ENCODE peak calls at places on chromosome 12, in eight cellular contexts. L is cardiac muscle cell; X is CD8-positive, alpha-beta memory T cell; F is neuronal stem cell; G is esophagus squamous epithelium; J is kidney; A is HCT116; M is sigmoid colon. D is an unnamed sample. For H3K9me3, the result is how much of the 10 kb centered on the place peaks cover.

GRCh38 chr12:20865873-20866272 is 55.4 kb downstream of the SLCO1B3 start:
- DNase-seq in A (no peak), F (no peak), J (no peak), M (no peak), X (no peak), L (no peak), G (no peak), D (no peak)

GRCh38 chr12:42144424-42145196 is at the start of gene GXYLT1:
- DNase-seq in M (peak), X (peak), J (peak), A (peak), L (peak), G (peak), F (peak), D (peak)

GRCh38 chr12:48198619-48198973 is 4.5 kb downstream of the OR10AD1 start:
- DNase-seq in G (no peak), F (no peak), X (peak), A (no peak), J (peak), M (peak), L (no peak), D (no peak)

GRCh38 chr12:47714823-47715386 is 9.1 kb upstream of the RPAP3 start:
- DNase-seq in A (no peak), G (no peak), F (no peak), X (no peak), L (no peak), J (no peak), M (no peak), D (no peak)

GRCh38 chr12:6205761-6206160 is 5.6 kb downstream of the CD9 start:
- DNase-seq in M (no peak), X (no peak), L (no peak), A (no peak), G (no peak), F (no peak), J (no peak), D (no peak)

GRCh38 chr12:124438415-124439056 is 128.9 kb downstream of the NCOR2 start:
- DNase-seq in M (no peak), J (no peak), L (no peak), G (no peak), A (no peak), F (no peak), X (no peak), D (no peak)

GRCh38 chr12:124434364-124434763 is 133.0 kb downstream of the NCOR2 start:
- DNase-seq in G (no peak), J (no peak), L (no peak), F (no peak), M (no peak), X (no peak), A (no peak), D (no peak)

GRCh38 chr12:120066341-120066740 is 50.2 kb downstream of the RAB35 start:
- DNase-seq in L (no peak), X (no peak), M (no peak), A (no peak), F (no peak), J (no peak), G (no peak), D (no peak)

GRCh38 chr12:110224379-110225304 is 56.4 kb upstream of the ATP2A2 start:
- DNase-seq in M (peak), X (no peak), J (no peak), L (no peak), A (no peak), F (no peak), G (no peak), D (no peak)

GRCh38 chr12:84421103-84421502 is 491.5 kb downstream of the SLC6A15 start:
- DNase-seq in M (no peak), X (no peak), J (no peak), A (no peak), L (no peak), F (no peak), G (no peak), D (no peak)

GRCh38 chr12:45543887-45544286 is 185.6 kb upstream of the ARID2 start:
- DNase-seq in M (no peak), G (no peak), J (no peak), X (peak), L (peak), A (peak), F (peak), D (peak)

GRCh38 chr12:15155271-15155670 is 65.9 kb downstream of the RERG start:
- DNase-seq in M (no peak), J (no peak), L (no peak), G (no peak), A (no peak), F (no peak), X (no peak), D (no peak)

GRCh38 chr12:40921563-40922163 is 229.4 kb downstream of the CNTN1 start:
- DNase-seq in F (no peak), X (no peak), J (no peak), A (peak), M (no peak), L (peak), G (no peak), D (no peak)

GRCh38 chr12:55067701-55068100 is 47.9 kb downstream of the NEUROD4 start:
- DNase-seq in G (no peak), M (no peak), F (no peak), J (no peak), X (no peak), L (no peak), A (no peak), D (no peak)

GRCh38 chr12:123712780-123713319 is 697 bp downstream of the ATP6V0A2 start:
- DNase-seq in G (no peak), X (no peak), M (no peak), J (no peak), F (peak), L (peak), A (no peak), D (no peak)

GRCh38 chr12:92505373-92506340 is 197.1 kb upstream of the PLEKHG7 start:
- DNase-seq in L (no peak), F (peak), X (peak), M (peak), G (peak), A (no peak), J (peak), D (peak)

GRCh38 chr12:41061189-41061588 is 126.9 kb upstream of the PDZRN4 start:
- DNase-seq in G (no peak), L (no peak), J (no peak), M (no peak), A (no peak), F (no peak), X (no peak), D (no peak)

GRCh38 chr12:6369916-6370575 is 5.3 kb downstream of the SCNN1A start:
- DNase-seq in X (no peak), L (no peak), J (peak), A (no peak), G (no peak), M (no peak), F (no peak), D (no peak)

GRCh38 chr12:105253882-105254513 is 18.0 kb upstream of the APPL2 start:
- DNase-seq in J (no peak), X (no peak), G (no peak), A (no peak), F (no peak), M (no peak), L (no peak), D (no peak)

GRCh38 chr12:65536876-65537661 is 258.6 kb downstream of the MSRB3 start:
- DNase-seq in M (peak), G (no peak), F (no peak), L (peak), J (peak), A (peak), X (no peak), D (no peak)

GRCh38 chr12:112607427-112607826 is 184.1 kb upstream of the RPH3A start:
- DNase-seq in G (no peak), F (no peak), X (no peak), M (no peak), A (no peak), J (no peak), L (no peak), D (no peak)

GRCh38 chr12:96136129-96136528 is 58.0 kb upstream of the ELK3 start:
- DNase-seq in J (no peak), L (peak), A (no peak), M (no peak), F (no peak), X (no peak), G (no peak), D (no peak)

GRCh38 chr12:58095002-58095401 is 153.6 kb downstream of the ATP23 start:
- DNase-seq in A (no peak), G (no peak), F (no peak), X (no peak), L (no peak), J (no peak), M (no peak), D (no peak)

GRCh38 chr12:40298341-40298740 is 73.5 kb downstream of the LRRK2 start:
- DNase-seq in F (no peak), L (no peak), X (no peak), M (no peak), G (no peak), J (no peak), A (no peak), D (no peak)

GRCh38 chr12:19704966-19705365 is 265.7 kb downstream of the AEBP2 start:
- DNase-seq in M (no peak), A (no peak), F (no peak), G (no peak), L (no peak), J (no peak), X (no peak), D (no peak)

DNA sequence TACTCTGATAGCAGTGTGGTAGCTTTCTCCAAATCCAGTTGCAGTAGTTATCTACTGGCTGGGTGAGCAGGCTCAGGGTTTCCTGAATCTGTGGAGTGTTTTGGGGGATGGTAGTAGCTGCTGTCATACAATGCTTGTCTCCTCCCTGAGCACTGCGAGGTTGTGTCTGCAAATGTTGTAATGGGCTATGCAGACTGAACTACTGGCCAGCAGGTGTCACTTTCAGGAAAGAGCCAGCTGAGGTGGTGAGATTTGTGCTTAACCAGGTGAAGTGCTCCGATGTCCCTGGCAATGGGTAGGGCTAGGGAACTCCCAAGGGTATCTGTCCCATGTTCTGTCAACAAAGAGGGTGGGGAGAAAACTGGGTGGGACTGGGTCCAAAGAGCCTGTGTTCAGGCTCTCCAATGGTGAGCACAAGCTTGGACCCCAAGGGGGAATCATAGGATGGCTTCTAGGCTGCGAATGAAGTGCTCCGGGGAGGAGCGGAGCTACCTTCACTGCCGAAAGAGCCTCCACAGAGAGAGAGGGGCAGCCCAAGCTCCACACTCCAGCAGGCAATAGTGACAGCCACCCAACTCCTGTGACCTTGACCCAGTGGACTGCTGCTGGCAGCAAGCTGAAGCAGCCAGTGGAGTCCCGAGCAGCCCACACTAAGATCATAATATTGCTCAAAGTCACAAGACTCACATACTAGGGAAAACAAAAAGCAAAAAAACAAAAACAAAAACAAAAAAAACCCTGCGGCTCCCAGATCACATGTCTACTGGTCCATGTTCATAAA is 1324.0 kb upstream of the USP15 start:
- DNase-seq in L (no peak), A (no peak), J (no peak), X (no peak), M (no peak), F (no peak), G (no peak), D (no peak)
- H3K9me3 ChIP-seq in L (under half), A (under half), J (under half), X (under half), M (under half), F (under half), G (under half), D (under half)

DNA sequence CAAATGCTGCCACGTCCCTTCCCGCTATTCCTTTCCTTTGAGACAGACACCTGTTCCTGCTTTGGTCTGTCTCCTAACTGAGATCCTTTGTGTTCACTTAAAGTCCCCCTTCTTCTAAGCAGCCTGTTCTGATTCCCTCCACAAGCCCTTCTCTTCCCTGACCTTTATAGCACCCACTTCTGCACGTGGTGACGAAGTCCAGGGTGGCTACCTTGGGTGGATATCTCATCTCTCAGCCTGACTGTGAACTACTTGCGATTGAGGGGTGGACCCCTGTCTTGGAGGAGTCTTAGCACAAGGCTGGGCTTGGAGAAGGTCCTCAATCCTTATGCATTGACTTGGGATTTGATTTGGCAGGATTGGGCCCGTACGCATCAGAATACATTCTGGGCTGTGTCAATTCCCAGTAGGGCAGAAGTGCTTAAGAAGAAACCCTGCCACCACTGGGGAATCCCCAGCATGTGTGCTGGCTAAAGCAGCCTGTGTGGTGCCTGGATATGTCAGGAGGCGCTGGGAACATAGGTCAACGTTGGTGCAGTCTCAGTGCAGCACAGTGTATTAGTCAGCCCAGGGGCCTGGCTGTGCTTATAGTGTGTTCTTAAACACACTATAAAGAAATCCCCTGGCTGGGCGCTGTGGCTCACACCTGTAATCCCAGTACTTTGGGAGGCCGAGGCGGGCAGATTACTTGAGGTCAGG is 23.6 kb downstream of the KRT80 start:
- DNase-seq in J (no peak), F (no peak), M (no peak), L (peak), G (no peak), X (no peak), A (no peak), D (no peak)
- H3K9me3 ChIP-seq in J (under half), F (under half), M (under half), L (under half), G (under half), X (under half), A (under half), D (under half)

GRCh38 chr12:130118181-130118580 is 44.1 kb upstream of the FZD10 start:
- DNase-seq in G (no peak), F (no peak), A (no peak), M (no peak), J (peak), X (no peak), L (no peak), D (no peak)
- H3K9me3 ChIP-seq in G (under half), F (under half), A (under half), M (under half), J (under half), X (under half), L (under half), D (under half)

DNA sequence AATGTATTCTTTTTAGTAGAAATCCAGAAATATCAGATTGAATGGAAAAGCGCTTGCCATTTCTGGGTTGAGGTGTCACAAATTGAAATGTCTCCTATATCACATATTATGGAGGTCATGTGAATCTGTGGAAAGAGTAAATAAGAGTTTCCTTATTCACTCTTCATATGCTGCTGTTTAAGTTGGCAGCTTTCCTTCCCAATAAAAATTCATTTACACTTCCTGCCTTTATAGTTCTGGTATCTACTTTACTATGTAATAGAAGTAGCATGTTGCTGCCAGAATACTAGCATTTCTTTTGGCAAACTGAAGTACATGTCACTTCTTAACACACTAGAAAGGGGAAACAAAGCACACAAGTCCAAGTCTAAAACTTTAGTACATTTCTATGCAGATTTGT is 60.8 kb downstream of the SDR9C7 start:
- DNase-seq in G (no peak), M (no peak), J (no peak), A (no peak), L (no peak), X (no peak), F (no peak), D (no peak)
- H3K9me3 ChIP-seq in G (under half), M (under half), J (under half), A (under half), L (under half), X (under half), F (under half), D (under half)

DNA sequence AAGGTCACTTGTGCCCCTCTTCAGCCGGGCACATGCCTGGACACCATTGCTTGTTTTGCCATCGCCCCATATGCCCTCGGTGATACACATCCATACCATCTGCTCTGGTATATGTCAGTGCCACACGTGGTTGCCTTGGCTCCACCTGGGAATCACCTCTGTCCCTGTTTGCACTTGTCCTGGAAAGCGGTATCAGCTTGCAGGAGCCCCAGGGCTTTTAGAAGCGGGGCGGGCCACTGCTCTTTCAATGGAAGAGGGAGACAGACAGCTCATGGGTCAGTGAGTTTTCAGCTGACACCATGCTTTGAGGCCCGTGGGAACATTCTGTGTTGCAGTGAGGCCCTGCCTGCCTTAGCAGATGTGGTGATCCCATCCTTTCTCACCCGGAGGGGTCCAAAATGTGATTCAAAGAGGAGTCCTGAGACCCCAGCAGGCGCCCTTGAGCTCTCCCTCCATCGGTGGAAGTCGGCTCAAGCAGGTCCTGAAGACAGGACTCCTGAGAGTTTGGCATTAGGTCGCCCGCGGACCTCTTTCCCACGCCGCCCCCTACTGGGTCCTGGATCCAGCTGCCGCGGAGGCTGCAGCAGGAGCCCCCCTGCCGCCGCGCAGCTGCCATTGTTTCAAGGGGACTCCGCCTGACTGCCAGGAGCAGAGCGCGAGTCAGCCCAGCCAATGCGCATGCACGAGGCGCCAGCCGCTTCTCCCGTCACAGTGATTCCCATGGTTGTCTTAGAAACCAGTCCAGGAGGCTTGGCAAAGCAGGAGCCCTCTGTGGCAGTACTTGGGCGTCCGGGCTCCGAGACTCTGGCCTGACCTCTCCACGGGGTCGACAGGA is 773.2 kb upstream of the ALG10B start:
- DNase-seq in J (no peak), F (no peak), X (no peak), G (no peak), L (no peak), M (no peak), A (no peak), D (no peak)
- H3K9me3 ChIP-seq in J (under half), F (under half), X (under half), G (under half), L (under half), M (under half), A (under half), D (under half)

GRCh38 chr12:30391766-30392366 is 303.8 kb downstream of the IPO8 start:
- DNase-seq in F (no peak), J (no peak), L (no peak), M (no peak), G (no peak), A (no peak), X (no peak), D (no peak)
- H3K9me3 ChIP-seq in F (under half), J (under half), L (under half), M (under half), G (under half), A (under half), X (under half), D (under half)

GRCh38 chr12:128388461-128388921 is 121.5 kb downstream of the TMEM132C start:
- DNase-seq in G (no peak), M (peak), F (no peak), J (no peak), X (peak), L (no peak), A (no peak), D (no peak)
- H3K9me3 ChIP-seq in G (under half), M (under half), F (under half), J (under half), X (under half), L (under half), A (under half), D (under half)

DNA sequence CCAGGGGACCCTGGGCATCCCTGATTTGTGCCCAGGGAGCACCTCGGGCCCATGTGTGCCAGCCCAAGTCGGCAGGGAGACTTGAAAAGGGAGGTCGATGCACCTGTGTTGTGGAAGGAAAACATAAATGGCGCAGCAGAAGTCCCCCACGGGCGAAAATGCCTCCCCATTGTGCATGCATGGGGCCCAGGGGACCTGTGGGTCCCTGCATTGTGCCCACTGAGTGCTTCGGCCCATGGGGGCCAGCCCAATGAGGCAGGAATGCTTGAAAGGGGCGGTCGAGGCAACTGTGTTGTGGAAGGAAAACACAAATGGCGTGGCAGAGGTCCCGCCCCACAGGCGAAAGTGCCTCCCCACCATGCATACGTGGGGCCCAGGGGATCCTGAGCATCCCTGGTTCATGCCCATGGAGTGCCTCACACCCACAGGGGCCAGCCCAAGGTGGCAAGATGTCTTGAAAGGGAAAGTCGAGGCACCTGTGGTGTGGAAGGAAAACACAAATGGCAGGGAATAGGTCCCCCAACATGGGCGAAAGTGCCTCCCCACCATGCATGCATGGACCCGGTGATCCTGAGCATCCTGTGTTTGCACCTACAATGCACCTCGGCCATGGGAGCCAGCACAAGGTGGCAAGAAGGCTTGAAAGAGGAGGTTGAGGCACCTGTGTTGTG is 368.0 kb downstream of the ALG10 start:
- DNase-seq in M (peak), A (no peak), X (no peak), L (no peak), G (no peak), J (peak), F (no peak), D (no peak)
- H3K9me3 ChIP-seq in M (under half), A (under half), X (under half), L (under half), G (half or more), J (under half), F (half or more), D (under half)

GRCh38 chr12:133081408-133081806 is 684 bp downstream of the ZNF140 start:
- DNase-seq in M (no peak), G (no peak), L (no peak), J (no peak), X (no peak), A (no peak), F (no peak), D (no peak)
- H3K9me3 ChIP-seq in M (under half), G (half or more), L (under half), J (under half), X (half or more), A (under half), F (under half), D (under half)

D was measured in T-helper 17 cell.